ENCODE peak calls at places on chromosomes 5 and 9, in seven cellular contexts. U, J, X, P, K, Y and B are unnamed samples.

GRCh38 chr9:98864257-98865180 is 57.0 kb downstream of the GALNT12 start:
- DNase-seq in P (no peak), Y (no peak), U (no peak), K (no peak), X (peak; percentile 36), J (no peak), B (peak; percentile 27)

GRCh38 chr5:138141734-138142133 is 2.5 kb upstream of the NME5 start:
- DNase-seq in Y (no peak), K (no peak), U (no peak), P (no peak), X (no peak), J (no peak), B (no peak)

GRCh38 chr5:445591-445990 is 2.6 kb downstream of the EXOC3 start:
- DNase-seq in J (no peak), X (no peak), K (no peak), Y (no peak), P (no peak), U (no peak), B (no peak)

GRCh38 chr5:174556756-174557155 is 167.6 kb upstream of the MSX2 start:
- DNase-seq in P (no peak), J (no peak), K (no peak), U (no peak), Y (no peak), X (no peak), B (no peak)

GRCh38 chr5:34550977-34551376 is 105.2 kb upstream of the RAI14 start:
- DNase-seq in P (no peak), X (no peak), U (no peak), Y (no peak), J (no peak), K (no peak), B (no peak)

GRCh38 chr5:132463808-132464154 is 26.8 kb downstream of the IRF1 start:
- DNase-seq in Y (no peak), U (no peak), K (no peak), P (no peak), J (no peak), X (no peak), B (no peak)

GRCh38 chr5:78046006-78046405 is 248.5 kb downstream of the AP3B1 start:
- DNase-seq in P (no peak), K (no peak), U (no peak), X (no peak), Y (no peak), J (no peak), B (no peak)

GRCh38 chr5:60595183-60595582 is 104.8 kb downstream of the DEPDC1B start:
- DNase-seq in K (no peak), P (no peak), J (no peak), U (no peak), Y (no peak), X (no peak), B (no peak)

GRCh38 chr9:113963017-113963620 is 87.0 kb downstream of the ZNF618 start:
- DNase-seq in K (no peak), X (peak; percentile 54), P (peak; percentile 47), J (peak; percentile 28), Y (peak; percentile 59), U (peak; percentile 34), B (peak; percentile 45)

GRCh38 chr9:135305546-135306180 is 173.9 kb upstream of the PPP1R26 start:
- DNase-seq in Y (no peak), U (no peak), X (no peak), K (no peak), J (no peak), P (no peak), B (no peak)

GRCh38 chr5:169390265-169390664 is 89.3 kb upstream of the SLIT3 start:
- DNase-seq in Y (no peak), K (no peak), U (no peak), X (no peak), J (no peak), P (no peak), B (no peak)

GRCh38 chr9:84899326-84899725 is 229.8 kb downstream of the NTRK2 start:
- DNase-seq in X (no peak), J (no peak), Y (no peak), P (no peak), K (no peak), U (no peak), B (no peak)

GRCh38 chr5:151708126-151708525 is 21.4 kb upstream of the SPARC start:
- DNase-seq in X (no peak), Y (no peak), K (no peak), J (peak; percentile 25), U (no peak), P (no peak), B (no peak)

DNA sequence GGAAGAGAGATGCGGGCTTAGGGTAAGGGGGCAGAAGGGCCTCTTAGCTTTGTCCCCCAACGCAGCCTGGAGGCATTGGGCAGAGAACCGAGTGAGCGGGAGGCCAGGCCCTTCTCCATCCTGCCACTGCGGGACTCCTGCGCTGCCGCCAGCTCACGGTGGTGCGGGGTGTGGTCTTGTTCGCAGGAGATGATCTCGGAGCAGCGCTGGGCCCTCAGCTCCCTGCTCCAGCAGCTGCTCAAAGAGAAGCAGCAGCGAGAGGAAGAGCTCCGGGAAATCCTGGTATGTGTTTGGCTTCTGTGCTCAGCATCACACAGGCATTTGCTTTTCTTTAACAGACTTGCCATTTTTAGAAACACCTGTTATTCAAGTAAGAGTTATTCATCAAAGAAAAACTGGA is 41.3 kb downstream of the LRSAM1 start:
- DNase-seq in J (no peak), K (no peak), P (no peak), Y (no peak), U (no peak), X (no peak), B (no peak)
- H3K36me3 ChIP-seq in J (peaks cover 41% of the 10 kb centered on the region), K (peaks cover 9% of the 10 kb centered on the region), P (peaks cover 22% of the 10 kb centered on the region), Y (peaks cover 6% of the 10 kb centered on the region), U (no peaks in the 10 kb centered on the region), X (no peaks in the 10 kb centered on the region), B (no peaks in the 10 kb centered on the region)

GRCh38 chr5:136060963-136061362 is 32.2 kb downstream of the TGFBI start:
- DNase-seq in U (no peak), Y (no peak), J (no peak), K (no peak), X (no peak), P (no peak), B (no peak)
- H3K4me1 ChIP-seq in U (no peaks in the 10 kb centered on the region), Y (no peaks in the 10 kb centered on the region), J (peaks cover 58% of the 10 kb centered on the region), K (no peaks in the 10 kb centered on the region), X (no peaks in the 10 kb centered on the region), P (peaks cover 18% of the 10 kb centered on the region), B (peaks cover 27% of the 10 kb centered on the region)

GRCh38 chr5:179879690-179880010 is 21.0 kb upstream of the MRNIP start:
- DNase-seq in P (no peak), Y (no peak), X (no peak), U (no peak), K (no peak), J (no peak), B (no peak)
- H3K36me3 ChIP-seq in P (peaks cover 70% of the 10 kb centered on the region), Y (peaks cover 13% of the 10 kb centered on the region), X (peaks cover 9% of the 10 kb centered on the region), U (no peaks in the 10 kb centered on the region), K (peaks cover 8% of the 10 kb centered on the region), J (peaks cover 55% of the 10 kb centered on the region), B (peaks cover 5% of the 10 kb centered on the region)

DNA sequence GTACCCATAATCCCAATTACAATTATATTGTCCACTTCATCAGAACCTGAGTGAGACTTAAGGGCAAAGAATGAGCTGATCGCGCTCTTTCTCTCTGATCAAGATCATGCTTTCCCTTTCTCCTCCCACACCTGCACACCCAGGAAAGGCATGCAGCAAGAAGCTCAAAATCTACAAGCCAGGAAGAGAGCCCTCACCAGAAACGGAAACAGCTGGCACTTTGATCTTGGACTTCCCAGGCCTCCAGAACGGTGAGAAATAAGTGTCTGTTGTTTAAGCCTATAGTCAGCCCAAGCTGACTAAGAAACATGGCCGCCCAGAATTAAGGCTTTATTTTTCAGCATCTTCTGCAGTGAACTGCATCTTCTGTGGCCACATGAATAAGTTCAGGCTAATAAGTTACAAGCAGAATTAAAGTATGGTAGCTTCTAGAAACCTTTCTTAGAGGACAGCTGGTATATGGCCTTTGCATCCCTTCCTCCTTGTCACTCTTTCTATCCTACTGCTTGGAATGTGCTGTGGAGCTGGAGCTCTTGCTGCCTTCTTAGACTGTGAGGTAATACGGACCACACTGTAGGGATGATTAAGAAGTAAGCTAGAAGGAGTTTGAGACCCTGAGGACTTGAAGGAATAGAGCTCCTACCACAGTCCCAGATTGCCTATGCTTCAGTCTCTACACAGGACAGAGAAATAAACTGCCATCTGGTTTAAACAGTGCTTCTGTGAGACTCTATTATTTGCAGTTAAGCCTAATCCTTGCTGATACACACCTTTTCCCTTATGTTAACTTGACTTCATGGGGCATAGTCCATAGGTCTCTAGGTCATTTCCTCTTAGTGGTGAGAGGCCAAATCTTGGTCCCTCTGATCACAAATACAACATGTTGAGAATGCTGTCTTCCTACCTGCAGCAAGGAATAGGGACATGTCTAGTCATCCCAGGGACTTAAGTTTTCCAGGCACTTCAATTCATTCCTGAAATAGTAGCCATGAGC is 17.2 kb downstream of the OR2S2 start:
- DNase-seq in K (no peak), Y (no peak), U (no peak), X (no peak), J (no peak), P (peak; percentile 66), B (no peak)
- H3K4me1 ChIP-seq in K (peaks cover 91% of the 10 kb centered on the region), Y (no peaks in the 10 kb centered on the region), U (peaks cover 5% of the 10 kb centered on the region), X (peaks cover 7% of the 10 kb centered on the region), J (peaks cover 9% of the 10 kb centered on the region), P (peaks cover 46% of the 10 kb centered on the region), B (peaks cover 6% of the 10 kb centered on the region)

GRCh38 chr9:132628746-132629145 is 41.0 kb downstream of the DDX31 start:
- DNase-seq in J (no peak), X (no peak), Y (no peak), P (no peak), U (no peak), K (no peak), B (no peak)
- H3K36me3 ChIP-seq in J (peaks cover 62% of the 10 kb centered on the region), X (no peaks in the 10 kb centered on the region), Y (peaks cover 15% of the 10 kb centered on the region), P (peaks cover 93% of the 10 kb centered on the region), U (no peaks in the 10 kb centered on the region), K (peaks cover 29% of the 10 kb centered on the region), B (no peaks in the 10 kb centered on the region)